ENCODE peak calls at places on chromosomes 11 and 22, in four cellular contexts. C, B, W and T are unnamed samples.

GRCh38 chr11:114110123-114110522 is 50.6 kb downstream of the ZBTB16 start:
- DNase-seq in C (no peak), B (no peak), W (no peak), T (no peak)

GRCh38 chr11:86738615-86739014 is 61.7 kb upstream of the PRSS23 start:
- DNase-seq in C (no peak), B (no peak), W (no peak), T (no peak)

GRCh38 chr11:2517016-2517385 is 72.2 kb downstream of the KCNQ1 start:
- DNase-seq in C (no peak), B (peak; percentile 53), W (no peak), T (no peak)

GRCh38 chr22:37696657-37697539 is at the start of gene TRIOBP:
- DNase-seq in C (peak; percentile 98), B (peak; percentile 95), W (peak; percentile 77), T (peak; percentile 98)

GRCh38 chr11:100918551-100919500 is 210.8 kb downstream of the PGR start:
- DNase-seq in C (no peak), B (no peak), W (no peak), T (no peak)

GRCh38 chr11:65468874-65469333 is 29.9 kb upstream of the MALAT1 start:
- DNase-seq in C (peak; percentile 94), B (peak; percentile 91), W (peak; percentile 58), T (peak; percentile 76)

GRCh38 chr11:64318694-64319420 is 936 bp downstream of the PRDX5 start:
- DNase-seq in C (no peak), B (no peak), W (no peak), T (no peak)

GRCh38 chr11:64789331-64790204 is 11.2 kb upstream of the SF1 start:
- DNase-seq in C (no peak), B (peak; percentile 69), W (no peak), T (no peak)

GRCh38 chr11:24885580-24886173 is 388.8 kb downstream of the LUZP2 start:
- DNase-seq in C (peak; percentile 24), B (no peak), W (no peak), T (no peak)

GRCh38 chr11:44623321-44623715 is 57.9 kb downstream of the CD82 start:
- DNase-seq in C (no peak), B (peak; percentile 75), W (no peak), T (peak; percentile 3)

GRCh38 chr22:29184886-29185575 is 20.7 kb upstream of the EMID1 start:
- DNase-seq in C (no peak), B (no peak), W (no peak), T (no peak)

GRCh38 chr11:121221801-121222200 is 70.8 kb upstream of the SC5D start:
- DNase-seq in C (no peak), B (no peak), W (no peak), T (no peak)

GRCh38 chr11:17414317-17414737 is 25.9 kb upstream of the KCNJ11 start:
- DNase-seq in C (peak; percentile 69), B (peak; percentile 45), W (no peak), T (no peak)

GRCh38 chr11:41133023-41133422 is 326.4 kb downstream of the LRRC4C start:
- DNase-seq in C (no peak), B (no peak), W (no peak), T (no peak)

GRCh38 chr11:122109932-122110331 is 6.1 kb downstream of the BLID start:
- DNase-seq in C (no peak), B (no peak), W (no peak), T (no peak)

GRCh38 chr11:105862736-105863367 is 159.2 kb downstream of the MSANTD4 start:
- DNase-seq in C (peak; percentile 5), B (no peak), W (no peak), T (no peak)

GRCh38 chr22:37178350-37179125 is 9.5 kb downstream of the C1QTNF6 start:
- DNase-seq in C (peak; percentile 57), B (peak; percentile 78), W (no peak), T (no peak)

GRCh38 chr11:19756675-19757475 is 44.2 kb downstream of the NAV2 start:
- DNase-seq in C (no peak), B (no peak), W (no peak), T (peak; percentile 73)

GRCh38 chr11:73950869-73951710 is at the start of gene DNAJB13:
- DNase-seq in C (peak; percentile 50), B (no peak), W (peak; percentile 88), T (no peak)

GRCh38 chr11:63613517-63614135 is 607 bp downstream of the PLAAT3 start:
- DNase-seq in C (peak; percentile 45), B (peak; percentile 89), W (peak; percentile 36), T (peak; percentile 82)

GRCh38 chr11:85673422-85673821 is 8.5 kb upstream of the CREBZF start:
- DNase-seq in C (no peak), B (no peak), W (no peak), T (no peak)

GRCh38 chr11:122213111-122213510 is 97.1 kb upstream of the BLID start:
- DNase-seq in C (no peak), B (no peak), W (no peak), T (no peak)

GRCh38 chr22:37186997-37187522 is 987 bp downstream of the C1QTNF6 start:
- DNase-seq in C (no peak), B (peak; percentile 63), W (no peak), T (no peak)

GRCh38 chr11:6516865-6517264 is 19.8 kb downstream of the DNHD1 start:
- DNase-seq in C (no peak), B (no peak), W (no peak), T (no peak)

GRCh38 chr22:24027389-24027980 is 16.4 kb downstream of the CABIN1 start:
- DNase-seq in C (no peak), B (no peak), W (no peak), T (no peak)

GRCh38 chr11:102312656-102313055 is 4.6 kb upstream of the BIRC3 start:
- DNase-seq in C (no peak), B (no peak), W (no peak), T (no peak)

GRCh38 chr11:6566704-6567370 is 36.6 kb downstream of the RRP8 start:
- DNase-seq in C (no peak), B (peak; percentile 54), W (no peak), T (no peak)

GRCh38 chr11:120746836-120747609 is 235.5 kb downstream of the GRIK4 start:
- DNase-seq in C (no peak), B (no peak), W (no peak), T (no peak)

GRCh38 chr11:2813141-2813908 is 72.2 kb downstream of the CDKN1C start:
- DNase-seq in C (no peak), B (peak; percentile 42), W (no peak), T (no peak)

GRCh38 chr22:41574847-41575381 is 14.1 kb downstream of the CSDC2 start:
- DNase-seq in C (peak; percentile 31), B (no peak), W (no peak), T (no peak)

GRCh38 chr22:41575533-41575932 is 14.1 kb downstream of the PMM1 start:
- DNase-seq in C (no peak), B (no peak), W (no peak), T (no peak)

GRCh38 chr22:41578818-41579217 is 10.8 kb downstream of the PMM1 start:
- DNase-seq in C (no peak), B (no peak), W (no peak), T (no peak)

GRCh38 chr22:41578114-41578513 is 11.5 kb downstream of the PMM1 start:
- DNase-seq in C (no peak), B (no peak), W (no peak), T (no peak)

GRCh38 chr22:41576877-41577276 is 12.8 kb downstream of the PMM1 start:
- DNase-seq in C (peak; percentile 60), B (no peak), W (peak; percentile 60), T (no peak)
- TF ChIP-seq CTCF in C (peak; percentile 45), B (no peak), W (peak; percentile 56), T (peak; percentile 78)

DNA sequence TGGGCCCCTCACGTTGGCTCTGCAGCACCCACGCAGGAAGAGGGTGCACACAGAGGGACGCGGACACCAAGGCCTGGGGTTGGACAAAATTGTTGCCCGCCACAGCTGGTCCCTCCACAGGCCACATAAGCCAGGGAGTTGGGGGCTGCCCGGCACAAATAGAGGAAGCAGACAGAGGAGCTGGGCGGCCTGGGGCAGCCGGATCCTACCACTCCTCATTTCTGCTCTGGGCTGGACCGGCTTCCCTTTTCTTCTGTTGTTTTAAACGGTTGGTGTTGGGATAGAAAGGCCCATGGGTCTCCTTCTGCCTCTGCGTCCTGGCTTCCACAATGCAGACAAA is 36.4 kb upstream of the LINC01488 start:
- DNase-seq in C (no peak), B (peak; percentile 76), W (no peak), T (no peak)
- H3K4me3 ChIP-seq in C (no peak overlapping the region), B (no peak overlapping the region), W (no peak overlapping the region), T (no peak overlapping the region)

GRCh38 chr22:49801391-49802060 is 26.1 kb downstream of the BRD1 start:
- DNase-seq in C (no peak), B (no peak), W (no peak), T (no peak)

GRCh38 chr22:49803134-49803533 is 24.5 kb downstream of the BRD1 start:
- DNase-seq in C (no peak), B (no peak), W (no peak), T (no peak)

GRCh38 chr22:49798486-49799151 is 29.1 kb downstream of the BRD1 start:
- DNase-seq in C (no peak), B (no peak), W (no peak), T (no peak)

GRCh38 chr22:49799431-49800075 is 28.1 kb downstream of the BRD1 start:
- DNase-seq in C (no peak), B (no peak), W (no peak), T (no peak)

GRCh38 chr22:49800408-49801238 is 27.1 kb downstream of the BRD1 start:
- DNase-seq in C (no peak), B (no peak), W (no peak), T (no peak)
- H3K4me1 ChIP-seq in C (peaks cover 13% of the 10 kb centered on the region), B (peaks cover 55% of the 10 kb centered on the region), W (no peaks in the 10 kb centered on the region), T (no peaks in the 10 kb centered on the region)

DNA sequence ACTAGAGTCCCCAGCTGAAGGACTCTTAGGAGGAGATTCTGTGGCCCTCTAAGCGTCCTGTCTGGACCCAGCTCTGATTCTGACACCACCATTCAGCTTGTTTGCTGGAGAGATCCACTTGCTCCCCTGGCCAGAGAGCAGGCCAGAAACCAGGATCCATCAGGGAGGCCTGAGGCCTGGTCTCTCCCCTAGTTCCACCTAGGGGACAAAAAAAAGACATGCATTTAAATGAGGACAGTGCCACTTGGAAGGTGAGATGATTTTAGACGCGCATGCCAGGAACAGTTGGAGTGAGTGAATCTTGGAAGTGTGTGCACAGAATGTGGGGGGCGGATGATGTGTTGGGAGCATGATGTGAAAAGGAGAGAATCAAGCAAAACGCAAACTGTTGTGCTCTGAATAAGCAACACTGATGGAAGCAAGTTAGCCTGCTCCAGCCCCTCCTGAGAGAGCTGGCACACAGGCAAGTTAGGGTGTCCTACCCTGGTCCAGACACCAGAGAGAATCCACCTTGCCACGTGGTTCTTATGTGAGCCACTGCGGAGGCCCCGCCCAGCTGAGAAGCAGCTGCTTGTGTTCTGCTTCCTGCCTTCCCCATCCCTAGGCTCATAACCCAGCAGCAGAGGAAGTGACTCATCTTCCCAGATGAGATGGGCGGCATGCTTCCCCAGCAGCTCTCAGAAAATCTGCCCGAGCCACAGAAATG is 8.0 kb upstream of the SLCO2B1 start:
- DNase-seq in C (peak; percentile 77), B (peak; percentile 87), W (peak; percentile 93), T (peak; percentile 51)
- TF ChIP-seq CTCF in C (no peak), B (peak; percentile 6), W (no peak), T (no peak)

GRCh38 chr11:125166347-125166841 is 1.8 kb downstream of the PKNOX2 start:
- DNase-seq in C (peak; percentile 37), B (no peak), W (no peak), T (peak; percentile 67)
- H3K4me3 ChIP-seq in C (peak overlapping the region; percentile 4), B (peak overlapping the region; percentile 54), W (no peak overlapping the region), T (peak overlapping the region; percentile 52)

GRCh38 chr11:58594826-58595225 is 16.0 kb downstream of the ZFP91 start:
- DNase-seq in C (no peak), B (no peak), W (no peak), T (no peak)
- H3K4me1 ChIP-seq in C (peaks cover 42% of the 10 kb centered on the region), B (peaks cover 57% of the 10 kb centered on the region), W (peaks cover 13% of the 10 kb centered on the region), T (no peaks in the 10 kb centered on the region)